ENCODE peak calls at places on chromosomes 13 and 19, in five cellular contexts. B is NCI-H1436; A is NCI-H774; Z is activated naive CD8-positive, alpha-beta T cell treated with anti-CD3 and anti-CD28 coated beads for 36 hours; M is occipital lobe. Q is an unnamed sample.

GRCh38 chr13:41345165-41345920 is 34.3 kb downstream of the NAA16 start:
- DNase-seq in B (no peak), A (no peak), Z (no peak), M (no peak), Q (no peak)

GRCh38 chr19:40800339-40800996 is 1.5 kb downstream of the EGLN2 start:
- DNase-seq in B (no peak), A (no peak), Z (no peak), M (no peak), Q (no peak)

GRCh38 chr13:40433577-40433976 is 232.9 kb downstream of the FOXO1 start:
- DNase-seq in B (no peak), A (no peak), Z (peak), M (no peak), Q (no peak)

GRCh38 chr13:99979453-99980200 is 2.0 kb upstream of the ZIC2 start:
- DNase-seq in B (no peak), A (no peak), Z (no peak), M (no peak), Q (no peak)

GRCh38 chr13:78657699-78658629 is 991 bp downstream of the OBI1 start:
- DNase-seq in B (no peak), A (no peak), Z (no peak), M (no peak), Q (peak)

GRCh38 chr19:5436101-5436947 is 18.9 kb upstream of the ZNRF4 start:
- DNase-seq in B (peak), A (no peak), Z (no peak), M (peak), Q (no peak)

GRCh38 chr13:44404261-44405139 is 30.9 kb downstream of the SERP2 start:
- DNase-seq in B (no peak), A (peak), Z (no peak), M (no peak), Q (no peak)

GRCh38 chr19:54729416-54730188 is 5.4 kb downstream of the KIR3DL3 start:
- DNase-seq in B (no peak), A (no peak), Z (no peak), M (no peak), Q (no peak)

GRCh38 chr19:1079566-1080111 is 12.7 kb downstream of the ARHGAP45 start:
- DNase-seq in B (no peak), A (no peak), Z (peak), M (no peak), Q (no peak)

GRCh38 chr13:45934283-45934682 is 82.7 kb upstream of the SIAH3 start:
- DNase-seq in B (no peak), A (no peak), Z (no peak), M (no peak), Q (no peak)

Q was measured in GM20000.